ENCODE peak calls at places on chromosomes 13 and 19, in ten cellular contexts. D, J, A, S, X, W, M, T, U and P are unnamed samples.

GRCh38 chr13:47455581-47455980 is 545.5 kb downstream of the SUCLA2 start:
- DNase-seq in M (peak), T (no peak), X (no peak), J (peak), D (no peak), W (no peak), A (no peak), S (peak), U (no peak), P (peak)

GRCh38 chr13:29901714-29902631 is 51.6 kb upstream of the UBL3 start:
- DNase-seq in X (peak), U (no peak), M (peak), A (peak), S (peak), J (peak), T (peak), D (no peak), W (no peak), P (peak)

GRCh38 chr13:110168999-110169933 is 137.7 kb downstream of the COL4A1 start:
- DNase-seq in J (no peak), M (no peak), D (no peak), A (no peak), T (no peak), X (no peak), W (no peak), U (no peak), S (no peak), P (no peak)

GRCh38 chr13:91520952-91521351 is 122.5 kb downstream of the GPC5 start:
- DNase-seq in U (no peak), J (no peak), M (no peak), A (no peak), T (no peak), X (no peak), D (no peak), S (no peak), W (no peak), P (no peak)

GRCh38 chr13:55560331-55560730 is 1580.4 kb upstream of the PRR20A start:
- DNase-seq in M (no peak), J (no peak), W (no peak), U (no peak), T (no peak), D (no peak), X (no peak), S (no peak), A (no peak), P (no peak)

GRCh38 chr19:6773323-6773931 is 919 bp downstream of the VAV1 start:
- DNase-seq in D (peak), J (no peak), S (no peak), T (no peak), A (no peak), W (no peak), X (peak), M (no peak), U (peak), P (no peak)

GRCh38 chr19:3146677-3147100 is 10.9 kb downstream of the GNA15 start:
- DNase-seq in T (peak), W (no peak), J (no peak), D (peak), U (no peak), M (no peak), S (peak), A (no peak), X (peak), P (no peak)

GRCh38 chr13:38607136-38607535 is 79.7 kb upstream of the FREM2 start:
- DNase-seq in A (no peak), W (no peak), D (no peak), S (no peak), X (no peak), U (no peak), T (peak), M (no peak), J (peak), P (no peak)

GRCh38 chr13:100396771-100397170 is 191.8 kb downstream of the GGACT start:
- DNase-seq in T (peak), W (no peak), D (no peak), S (no peak), U (no peak), A (no peak), X (no peak), J (no peak), M (no peak), P (no peak)